ENCODE peak calls at places on chromosomes 11 and 22, in ten cellular contexts. O is NCI-H774; T is GDM1; A is fibroblast of pulmonary artery; B is HEK293T; R is cardiac fibroblast; C is IMR-90; V is HFFc6; E is NCI-H1436; L is activated CD4-positive, alpha-beta T cell treated with anti-CD3 and anti-CD28 coated beads, Interleukin-2, amount 10 ng/mL, durations not matched to agents 7 days and 5 days. W is an unnamed sample.

GRCh38 chr22:47232197-47232596 is 469.7 kb downstream of the TBC1D22A start:
- DNase-seq in O (no peak), T (no peak), A (no peak), B (no peak), R (no peak), C (no peak), V (no peak), E (no peak), L (no peak), W (no peak)

GRCh38 chr11:126431401-126432064 is 76.0 kb downstream of the ST3GAL4 start:
- DNase-seq in O (no peak), T (no peak), A (peak), B (no peak), R (peak), C (peak), V (peak), E (no peak), L (no peak), W (peak)

GRCh38 chr22:25051983-25052710 is 99.6 kb downstream of the KIAA1671 start:
- DNase-seq in O (peak), T (no peak), A (no peak), B (no peak), R (no peak), C (no peak), V (no peak), E (peak), L (no peak), W (no peak)

GRCh38 chr22:24240381-24240780 is 4.5 kb downstream of the GGT5 start:
- DNase-seq in O (no peak), T (no peak), A (peak), B (no peak), R (peak), C (no peak), V (no peak), E (no peak), L (no peak), W (no peak)

GRCh38 chr11:10617551-10617950 is 49.1 kb upstream of the LYVE1 start:
- DNase-seq in O (no peak), T (no peak), A (no peak), B (no peak), R (no peak), C (no peak), V (no peak), E (no peak), L (no peak), W (no peak)

GRCh38 chr11:120747801-120748484 is 236.4 kb downstream of the GRIK4 start:
- DNase-seq in O (no peak), T (no peak), A (no peak), B (no peak), R (no peak), C (no peak), V (no peak), E (no peak), L (no peak), W (no peak)

GRCh38 chr22:27329966-27330645 is 471.4 kb downstream of the MN1 start:
- DNase-seq in O (no peak), T (no peak), A (no peak), B (no peak), R (no peak), C (no peak), V (no peak), E (no peak), L (no peak), W (no peak)

GRCh38 chr11:79054636-79055035 is 386.2 kb downstream of the TENM4 start:
- DNase-seq in O (no peak), T (no peak), A (peak), B (no peak), R (peak), C (peak), V (peak), E (no peak), L (no peak), W (no peak)

GRCh38 chr11:19829109-19829790 is 116.6 kb downstream of the NAV2 start:
- DNase-seq in O (no peak), T (no peak), A (no peak), B (no peak), R (no peak), C (no peak), V (no peak), E (no peak), L (no peak), W (no peak)

GRCh38 chr22:28582806-28583205 is 96.8 kb downstream of the TTC28 start:
- DNase-seq in O (no peak), T (no peak), A (peak), B (no peak), R (peak), C (peak), V (peak), E (no peak), L (no peak), W (peak)

GRCh38 chr11:76560219-76560618 is 110.3 kb downstream of the LRRC32 start:
- DNase-seq in O (no peak), T (no peak), A (no peak), B (no peak), R (peak), C (no peak), V (peak), E (no peak), L (peak), W (no peak)

W was measured in GM04504.